ENCODE peak calls at places on chromosome 20, in six cellular contexts. L is IMR-90, U is mesenchymal stem cell, W is H1, V is neuronal stem cell, X is H9. G is an unnamed sample.

GRCh38 chr20:64166712-64167615 is 2.7 kb downstream of the MYT1 start:
- DNase-seq in X (no peak), V (no peak), U (no peak), L (no peak), W (no peak), G (no peak)

GRCh38 chr20:47263502-47264084 is 92.9 kb downstream of the ZMYND8 start:
- DNase-seq in L (no peak), W (no peak), X (no peak), U (no peak), V (no peak), G (no peak)

GRCh38 chr20:20023395-20023794 is 6.2 kb downstream of the NAA20 start:
- DNase-seq in W (no peak), X (no peak), U (no peak), L (no peak), V (no peak), G (no peak)

GRCh38 chr20:17808357-17808756 is 108.6 kb downstream of the BANF2 start:
- DNase-seq in V (no peak), U (peak), X (no peak), L (peak), W (no peak), G (peak)

GRCh38 chr20:32497589-32498224 is 87.4 kb downstream of the NOL4L start:
- DNase-seq in U (no peak), X (peak), W (no peak), V (no peak), L (no peak), G (no peak)

GRCh38 chr20:63685269-63686026 is 11.0 kb upstream of the TNFRSF6B start:
- DNase-seq in W (no peak), L (no peak), V (no peak), U (no peak), X (no peak), G (no peak)

GRCh38 chr20:62141397-62142251 is 1.6 kb downstream of the PSMA7 start:
- DNase-seq in W (no peak), V (no peak), L (peak), U (peak), X (no peak), G (no peak)

GRCh38 chr20:64106435-64106961 is 867 bp downstream of the NPBWR2 start:
- DNase-seq in V (no peak), W (peak), X (no peak), L (no peak), U (no peak), G (no peak)

GRCh38 chr20:46576774-46577395 is 26.4 kb upstream of the OCSTAMP start:
- DNase-seq in L (no peak), W (no peak), V (no peak), X (no peak), U (no peak), G (no peak)

DNA sequence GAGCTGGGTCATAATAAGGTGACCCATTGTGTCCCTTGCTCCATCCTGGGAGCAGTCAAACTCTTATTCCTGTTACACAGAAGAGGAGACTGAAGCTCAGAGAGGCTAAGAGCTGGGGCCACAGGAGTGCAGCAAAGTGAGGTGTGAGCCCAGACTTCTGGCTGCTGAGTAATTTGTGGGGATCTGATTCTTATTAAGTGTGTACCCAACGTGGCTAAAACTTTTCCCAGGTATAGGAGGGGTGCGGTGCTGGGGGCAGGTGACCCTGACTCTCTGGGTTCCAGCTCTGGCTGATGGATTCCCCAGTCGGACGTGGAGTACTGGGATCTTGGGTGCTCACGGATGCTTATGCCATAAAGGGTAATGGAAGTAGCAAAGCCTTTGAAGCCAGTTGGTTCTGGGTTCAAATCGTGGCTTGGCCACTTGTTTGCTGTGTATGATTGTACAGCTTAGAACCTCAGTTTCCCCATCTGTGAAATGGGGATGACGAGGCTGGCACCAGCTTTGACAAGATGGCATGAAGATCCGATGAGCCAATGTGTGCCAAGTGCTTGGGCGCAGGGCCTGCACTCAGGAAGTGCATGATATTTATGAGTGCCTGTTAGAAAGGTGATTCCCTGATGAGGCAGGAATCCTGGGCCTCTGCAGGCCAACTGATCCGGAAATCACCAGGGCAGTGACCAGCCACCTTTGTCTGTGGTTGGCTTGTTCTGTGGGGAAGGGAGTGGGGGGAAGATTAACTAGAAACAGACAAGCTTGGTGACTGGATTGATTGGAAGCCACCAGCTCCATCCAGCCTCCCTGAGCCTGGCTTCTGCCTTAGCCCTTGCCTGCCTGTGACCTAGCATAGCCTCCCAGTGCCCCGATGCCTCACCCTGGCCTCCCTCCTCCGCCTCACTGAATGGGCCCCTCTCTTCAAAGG is 6.0 kb downstream of the SRC start:
- DNase-seq in U (no peak), L (no peak), V (no peak), W (no peak), X (no peak), G (no peak)
- H4K91ac ChIP-seq in U (no peak), L (no peak), V (no peak), W (no peak), X (no peak), G (no peak)

GRCh38 chr20:53444386-53444785 is 149.3 kb downstream of the ZNF217 start:
- DNase-seq in L (no peak), W (no peak), X (no peak), U (peak), V (peak), G (no peak)

GRCh38 chr20:53447271-53447670 is 146.4 kb downstream of the ZNF217 start:
- DNase-seq in L (no peak), V (no peak), X (no peak), W (no peak), U (no peak), G (no peak)

GRCh38 chr20:53448426-53448825 is 145.2 kb downstream of the ZNF217 start:
- DNase-seq in V (no peak), X (no peak), W (no peak), U (no peak), L (no peak), G (no peak)

GRCh38 chr20:53445276-53445675 is 148.4 kb downstream of the ZNF217 start:
- DNase-seq in X (no peak), L (no peak), V (no peak), U (peak), W (no peak), G (no peak)

DNA sequence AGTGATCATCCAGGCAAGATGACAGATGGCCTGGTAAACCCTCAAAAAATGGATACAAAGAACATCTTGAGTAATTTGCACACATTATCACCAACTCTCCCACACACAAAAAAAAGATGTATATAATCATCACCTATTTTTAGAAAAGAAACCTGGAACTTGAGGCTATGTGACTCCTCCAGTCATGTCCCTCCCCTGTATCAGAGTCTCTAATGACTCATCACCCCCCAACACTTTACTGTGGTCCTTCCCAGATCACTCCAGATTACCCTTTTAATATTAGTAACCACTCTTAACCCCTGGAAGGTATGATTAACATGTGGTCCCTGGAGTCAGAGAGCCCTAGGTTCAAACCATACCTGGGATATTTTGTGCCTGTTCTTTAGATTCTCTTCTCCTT is 144.8 kb downstream of the ZNF217 start:
- DNase-seq in U (no peak), L (no peak), V (no peak), W (no peak), X (no peak), G (no peak)
- H2AFZ ChIP-seq in U (no peak), L (no peak), V (no peak), W (no peak), X (no peak), G (no peak)

GRCh38 chr20:39083781-39084180 is 121.6 kb downstream of the DHX35 start:
- DNase-seq in X (no peak), L (no peak), U (no peak), V (no peak), W (no peak), G (no peak)

GRCh38 chr20:39080326-39080725 is 118.2 kb downstream of the DHX35 start:
- DNase-seq in L (no peak), W (no peak), X (no peak), U (no peak), V (no peak), G (no peak)

GRCh38 chr20:39082686-39083085 is 120.5 kb downstream of the DHX35 start:
- DNase-seq in X (no peak), L (no peak), V (no peak), U (no peak), W (no peak), G (no peak)

GRCh38 chr20:39076958-39077357 is 114.8 kb downstream of the DHX35 start:
- DNase-seq in W (no peak), V (no peak), X (no peak), L (no peak), U (no peak), G (no peak)

GRCh38 chr20:39081255-39081654 is 119.1 kb downstream of the DHX35 start:
- DNase-seq in U (peak), X (peak), L (peak), W (peak), V (peak), G (peak)
- H4K91ac ChIP-seq in U (no peak), X (no peak), L (no peak), W (no peak), V (no peak), G (no peak)

DNA sequence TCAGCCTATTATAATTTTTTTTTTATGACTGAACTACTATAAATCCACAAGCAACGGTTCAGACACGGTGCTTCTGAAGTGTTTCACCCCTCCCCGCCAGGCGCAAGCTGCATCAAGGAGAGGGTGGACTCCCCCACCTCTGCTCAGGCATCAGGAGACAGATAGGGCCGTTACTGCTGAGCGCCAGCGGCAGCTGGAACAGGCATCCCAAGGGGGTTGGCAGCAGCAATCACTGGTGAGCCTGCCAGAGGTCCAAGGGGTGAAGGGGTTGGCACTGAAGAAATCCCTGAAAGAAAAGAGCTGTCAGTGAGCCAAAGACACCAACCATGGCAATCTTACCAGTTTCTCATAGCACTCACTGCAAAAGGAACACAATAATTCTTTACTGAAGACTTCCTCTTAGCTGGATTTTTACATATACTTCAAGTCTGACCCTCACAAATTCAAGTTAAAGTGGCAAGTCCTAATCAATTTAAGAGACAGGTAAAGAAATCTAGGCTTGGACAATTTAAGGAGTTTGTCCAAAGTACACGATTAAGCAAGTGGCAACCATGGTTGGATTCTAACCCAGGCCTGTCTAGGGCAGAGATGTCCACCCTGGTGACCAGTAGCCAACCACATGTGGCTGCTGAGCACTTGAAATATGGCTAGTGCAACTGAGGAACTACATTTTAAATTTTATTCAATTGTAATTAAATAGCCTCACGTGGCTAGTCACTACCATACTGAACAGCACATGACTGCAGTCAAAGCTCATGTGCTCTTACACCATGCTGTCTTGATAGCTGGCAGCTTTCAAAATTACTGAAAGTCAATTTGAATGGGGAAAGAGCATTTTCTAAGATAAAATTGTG is 21.7 kb upstream of the TBC1D20 start:
- DNase-seq in W (no peak), L (no peak), U (no peak), V (no peak), X (no peak), G (no peak)
- H2AFZ ChIP-seq in W (no peak), L (no peak), U (no peak), V (no peak), X (no peak), G (no peak)

G was measured in trophoblast cell.